ENCODE peak calls at places on chromosomes 5 and 9, in six cellular contexts. X is GM12892; E is stimulated activated CD8-positive, alpha-beta memory T cell treated with anti-CD3 and anti-CD28 coated beads, Interleukin-12 subunit alpha, Interleukin-12 subunit beta, amount 100 ng/mL, for 1 hour; H is activated CD8-positive, alpha-beta memory T cell treated with anti-CD3 and anti-CD28 coated beads, Interleukin-2, amount 10 ng/mL, durations not matched to agents 7 days and 5 days; D is HS-5; Q is T-helper 1 cell. F is an unnamed sample.

GRCh38 chr5:32390819-32391591 is 53.5 kb downstream of the ZFR start:
- DNase-seq in H (no peak), Q (no peak), D (peak; percentile 91), E (no peak), X (no peak), F (no peak)

GRCh38 chr9:124450241-124450924 is at the start of gene ADGRD2:
- DNase-seq in X (peak; percentile 46), D (no peak), E (no peak), Q (no peak), H (no peak), F (peak; percentile 39)

GRCh38 chr5:72156921-72157320 is 49.6 kb downstream of the MAP1B start:
- DNase-seq in Q (no peak), X (no peak), H (no peak), D (peak; percentile 94), E (no peak), F (no peak)

GRCh38 chr9:85964949-85965348 is 24.0 kb downstream of the NAA35 start:
- DNase-seq in D (no peak), Q (no peak), X (no peak), E (no peak), H (no peak), F (no peak)

GRCh38 chr5:103410174-103410573 is 151.6 kb downstream of the MACIR start:
- DNase-seq in H (no peak), E (no peak), Q (no peak), X (no peak), D (no peak), F (no peak)

GRCh38 chr9:87801013-87801412 is 75.1 kb downstream of the CTSL start:
- DNase-seq in X (no peak), E (no peak), H (no peak), Q (no peak), D (no peak), F (no peak)

GRCh38 chr9:36126016-36126786 is 10.3 kb upstream of the GLIPR2 start:
- DNase-seq in X (no peak), H (no peak), Q (no peak), E (no peak), D (no peak), F (no peak)

GRCh38 chr5:135458921-135459331 is 6.8 kb upstream of the TIFAB start:
- DNase-seq in X (no peak), Q (no peak), E (no peak), H (no peak), D (no peak), F (no peak)

GRCh38 chr9:129908846-129909245 is 73.6 kb downstream of the USP20 start:
- DNase-seq in X (no peak), E (no peak), H (no peak), Q (no peak), D (no peak), F (no peak)

GRCh38 chr5:97047076-97047475 is 95.3 kb downstream of the LIX1 start:
- DNase-seq in H (no peak), Q (no peak), E (no peak), D (no peak), X (no peak), F (no peak)

GRCh38 chr5:2515180-2515809 is 236.2 kb downstream of the IRX2 start:
- DNase-seq in Q (no peak), E (no peak), X (no peak), D (no peak), H (no peak), F (no peak)

GRCh38 chr5:159878988-159879471 is 37.3 kb upstream of the ADRA1B start:
- DNase-seq in X (no peak), H (no peak), D (no peak), E (no peak), Q (no peak), F (no peak)

GRCh38 chr9:108743901-108744371 is 111.8 kb downstream of the ACTL7B start:
- DNase-seq in X (no peak), E (no peak), H (no peak), Q (no peak), D (no peak), F (no peak)

GRCh38 chr5:62093981-62094380 is 212.0 kb upstream of the KIF2A start:
- DNase-seq in Q (no peak), X (no peak), E (no peak), D (no peak), H (no peak), F (no peak)

GRCh38 chr9:33140406-33141360 is 26.5 kb downstream of the B4GALT1 start:
- DNase-seq in X (no peak), D (no peak), Q (no peak), E (no peak), H (no peak), F (no peak)

GRCh38 chr5:115336201-115336720 is 39.8 kb upstream of the CCDC112 start:
- DNase-seq in E (no peak), D (no peak), X (no peak), Q (no peak), H (no peak), F (no peak)

GRCh38 chr5:56405116-56405515 is 172.0 kb upstream of the ANKRD55 start:
- DNase-seq in Q (no peak), D (no peak), E (no peak), H (no peak), X (no peak), F (no peak)

GRCh38 chr5:177537389-177538361 is 16.7 kb downstream of the FAM193B start:
- DNase-seq in X (no peak), H (no peak), E (no peak), D (peak; percentile 86), Q (no peak), F (no peak)

GRCh38 chr9:79469164-79469563 is 102.6 kb upstream of the TLE4 start:
- DNase-seq in D (no peak), E (no peak), X (no peak), Q (no peak), H (no peak), F (no peak)

GRCh38 chr9:78030553-78031270 is 899 bp downstream of the GNAQ start:
- DNase-seq in H (peak; percentile 61), Q (peak; percentile 13), D (no peak), E (peak; percentile 28), X (peak; percentile 6), F (peak; percentile 42)

GRCh38 chr5:143140492-143141231 is 262.8 kb downstream of the NR3C1 start:
- DNase-seq in Q (no peak), X (no peak), E (no peak), D (no peak), H (no peak), F (no peak)

GRCh38 chr9:1100945-1101344 is 50.8 kb downstream of the DMRT2 start:
- DNase-seq in Q (no peak), D (no peak), H (no peak), E (no peak), X (no peak), F (peak; percentile 47)

GRCh38 chr5:156584856-156585255 is 257.9 kb downstream of the SGCD start:
- DNase-seq in H (no peak), Q (no peak), E (no peak), D (no peak), X (no peak), F (no peak)

GRCh38 chr9:18472915-18473314 is 1.0 kb upstream of the ADAMTSL1 start:
- DNase-seq in H (no peak), D (no peak), E (no peak), X (no peak), Q (no peak), F (no peak)

GRCh38 chr5:28707706-28708105 is 1669.3 kb upstream of the CDH9 start:
- DNase-seq in X (no peak), H (no peak), D (no peak), Q (no peak), E (no peak), F (no peak)

GRCh38 chr9:133592731-133593409 is 16.3 kb downstream of the FAM163B start:
- DNase-seq in D (no peak), E (no peak), Q (no peak), H (no peak), X (no peak), F (no peak)